ENCODE peak calls at places on chromosome 19, in five cellular contexts. J, A, Z, X and I are unnamed samples.
A peak's percentile ranks its signal among the peaks of the same experiment; 100 is the strongest.

GRCh38 chr19:19059837-19060611 is 3.8 kb upstream of the SLC25A42 start:
- DNase-seq in Z (no peak), J (no peak), A (no peak), X (no peak), I (no peak)

GRCh38 chr19:40990972-40991381 is at the start of gene CYP2B6:
- DNase-seq in J (no peak), A (no peak), X (no peak), Z (no peak), I (no peak)

GRCh38 chr19:48616491-48617056 is 1.7 kb upstream of the FAM83E start:
- DNase-seq in Z (no peak), A (no peak), X (no peak), J (no peak), I (no peak)

GRCh38 chr19:38021356-38021755 is 114.3 kb downstream of the SIPA1L3 start:
- DNase-seq in Z (no peak), J (peak; percentile 38), X (no peak), A (no peak), I (no peak)

GRCh38 chr19:6424190-6424938 is at the start of gene KHSRP:
- DNase-seq in J (peak; percentile 13), X (peak; percentile 44), Z (no peak), A (no peak), I (no peak)

GRCh38 chr19:38939957-38940356 is 9.2 kb downstream of the MRPS12 start:
- DNase-seq in Z (no peak), A (no peak), X (no peak), J (no peak), I (no peak)

GRCh38 chr19:46802152-46802551 is 13.8 kb upstream of the SLC1A5 start:
- DNase-seq in Z (no peak), X (no peak), J (no peak), A (no peak), I (no peak)

GRCh38 chr19:49157445-49158224 is at the start of gene TRPM4:
- DNase-seq in Z (peak; percentile 56), A (no peak), J (peak; percentile 83), X (peak; percentile 52), I (peak; percentile 94)

GRCh38 chr19:39112338-39112890 is 13.2 kb upstream of the PAK4 start:
- DNase-seq in X (no peak), J (no peak), Z (no peak), A (no peak), I (peak; percentile 56)

GRCh38 chr19:17112700-17113099 is 37.1 kb downstream of the MYO9B start:
- DNase-seq in Z (no peak), J (no peak), X (no peak), A (no peak), I (no peak)

GRCh38 chr19:2729943-2730818 is 9.0 kb upstream of the DIRAS1 start:
- DNase-seq in J (no peak), A (no peak), X (no peak), Z (no peak), I (no peak)

GRCh38 chr19:40662925-40663711 is 27.3 kb downstream of the NUMBL start:
- DNase-seq in A (peak; percentile 91), J (peak; percentile 81), X (peak; percentile 96), Z (peak; percentile 50), I (peak; percentile 89)